ENCODE peak calls at places on chromosomes 11 and 22, in four cellular contexts. H is A673, M is DND-41, Q is fibroblast of the aortic adventitia. K is an unnamed sample.
A peak's percentile ranks its signal among the peaks of the same experiment; 100 is the strongest.

GRCh38 chr22:25402501-25403283 is 161.8 kb upstream of the GRK3 start:
- DNase-seq in H (peak; percentile 49), M (no peak), Q (peak; percentile 44), K (no peak)

GRCh38 chr11:65291613-65292012 is 23.1 kb upstream of the CDC42EP2 start:
- DNase-seq in H (no peak), M (no peak), Q (peak; percentile 83), K (no peak)

GRCh38 chr22:22371031-22371541 is 126.5 kb downstream of the VPREB1 start:
- DNase-seq in H (peak; percentile 6), M (no peak), Q (no peak), K (no peak)

GRCh38 chr22:17230239-17230638 is 11.0 kb upstream of the ADA2 start:
- DNase-seq in H (no peak), M (no peak), Q (no peak), K (no peak)

GRCh38 chr11:110079726-110080125 is 13.5 kb upstream of the ZC3H12C start:
- DNase-seq in H (no peak), M (no peak), Q (no peak), K (no peak)

GRCh38 chr22:49629024-49629570 is 198.6 kb downstream of the BRD1 start:
- DNase-seq in H (no peak), M (no peak), Q (no peak), K (no peak)

GRCh38 chr11:33909552-33909951 is 17.7 kb upstream of the LMO2 start:
- DNase-seq in H (no peak), M (no peak), Q (no peak), K (no peak)

GRCh38 chr11:118343981-118344521 is at the start of gene CD3G:
- DNase-seq in H (no peak), M (peak; percentile 95), Q (no peak), K (no peak)

GRCh38 chr11:92298238-92298565 is 73.6 kb downstream of the FAT3 start:
- DNase-seq in H (no peak), M (no peak), Q (no peak), K (no peak)

GRCh38 chr11:36421546-36422155 is 88.4 kb downstream of the TRAF6 start:
- DNase-seq in H (no peak), M (no peak), Q (peak; percentile 25), K (no peak)

GRCh38 chr11:87031433-87032170 is 6.1 kb upstream of the TMEM135 start:
- DNase-seq in H (no peak), M (no peak), Q (no peak), K (no peak)

GRCh38 chr11:119774180-119774763 is 45.3 kb upstream of the NECTIN1 start:
- DNase-seq in H (peak; percentile 55), M (peak; percentile 70), Q (peak; percentile 46), K (peak; percentile 40)

GRCh38 chr11:62555464-62556092 is 9.0 kb upstream of the AHNAK start:
- DNase-seq in H (no peak), M (peak; percentile 62), Q (peak; percentile 62), K (peak; percentile 93)

GRCh38 chr22:16563555-16564520 is 28.8 kb downstream of the CCT8L2 start:
- DNase-seq in H (no peak), M (no peak), Q (no peak), K (no peak)

GRCh38 chr11:116798368-116798767 is 6.7 kb upstream of the APOA5 start:
- DNase-seq in H (no peak), M (no peak), Q (no peak), K (no peak)

GRCh38 chr11:38315151-38315550 is 1717.1 kb upstream of the RAG2 start:
- DNase-seq in H (no peak), M (no peak), Q (no peak), K (no peak)

GRCh38 chr11:75345455-75346224 is 5.8 kb downstream of the ARRB1 start:
- DNase-seq in H (no peak), M (no peak), Q (no peak), K (peak; percentile 49)

GRCh38 chr11:94142308-94143277 is 14.0 kb downstream of the PANX1 start:
- DNase-seq in H (no peak), M (no peak), Q (peak; percentile 14), K (no peak)

GRCh38 chr22:47295226-47295901 is 532.9 kb downstream of the TBC1D22A start:
- DNase-seq in H (no peak), M (no peak), Q (no peak), K (no peak)

GRCh38 chr22:40024201-40025061 is 29.7 kb downstream of the FAM83F start:
- DNase-seq in H (peak; percentile 81), M (peak; percentile 78), Q (peak; percentile 59), K (peak; percentile 71)

GRCh38 chr11:75625970-75626691 is 42.7 kb downstream of the MAP6 start:
- DNase-seq in H (no peak), M (no peak), Q (peak; percentile 81), K (no peak)

GRCh38 chr11:22432331-22433065 is 94.3 kb downstream of the SLC17A6 start:
- DNase-seq in H (no peak), M (no peak), Q (peak; percentile 18), K (no peak)

GRCh38 chr22:41925783-41926460 is 684 bp downstream of the TNFRSF13C start:
- DNase-seq in H (peak; percentile 79), M (no peak), Q (no peak), K (peak; percentile 88)

GRCh38 chr11:45181595-45182550 is 35.4 kb downstream of the PRDM11 start:
- DNase-seq in H (no peak), M (no peak), Q (no peak), K (no peak)

GRCh38 chr11:94519478-94520084 is 7.3 kb downstream of the C11orf97 start:
- DNase-seq in H (peak; percentile 59), M (no peak), Q (peak; percentile 68), K (peak; percentile 18)

GRCh38 chr11:128582496-128583366 is 4.6 kb downstream of the ETS1 start:
- DNase-seq in H (no peak), M (no peak), Q (peak; percentile 90), K (no peak)

GRCh38 chr11:33453225-33453624 is 196.0 kb downstream of the HIPK3 start:
- DNase-seq in H (no peak), M (no peak), Q (no peak), K (no peak)

GRCh38 chr11:65445604-65446445 is 23.2 kb downstream of the NEAT1 start:
- DNase-seq in H (no peak), M (no peak), Q (peak; percentile 41), K (peak; percentile 24)

GRCh38 chr11:71272161-71272560 is 19.8 kb upstream of the SHANK2 start:
- DNase-seq in H (no peak), M (no peak), Q (no peak), K (no peak)

GRCh38 chr11:67288452-67289225 is 464 bp upstream of the ANKRD13D start:
- DNase-seq in H (peak; percentile 95), M (peak; percentile 93), Q (peak; percentile 90), K (peak; percentile 95)

GRCh38 chr11:115659061-115659963 is 155.1 kb upstream of the CADM1 start:
- DNase-seq in H (peak; percentile 34), M (no peak), Q (no peak), K (peak; percentile 3)

GRCh38 chr11:13140028-13140870 is 131.1 kb downstream of the RASSF10 start:
- DNase-seq in H (no peak), M (peak; percentile 17), Q (peak; percentile 39), K (peak; percentile 63)

GRCh38 chr22:26432619-26433311 is 3.7 kb downstream of the ASPHD2 start:
- DNase-seq in H (no peak), M (no peak), Q (peak; percentile 14), K (peak; percentile 70)

GRCh38 chr11:103998826-103999390 is 37.5 kb upstream of the DDI1 start:
- DNase-seq in H (no peak), M (no peak), Q (no peak), K (no peak)

GRCh38 chr11:78313181-78313788 is 104.3 kb downstream of the GAB2 start:
- DNase-seq in H (peak; percentile 41), M (no peak), Q (peak; percentile 75), K (no peak)

GRCh38 chr11:63668396-63668795 is 2.8 kb downstream of the ATL3 start:
- DNase-seq in H (no peak), M (no peak), Q (no peak), K (no peak)
- H3K4me3 ChIP-seq in H (no peak overlapping the region), M (peak overlapping the region; percentile 16), Q (peak overlapping the region; percentile 25), K (no peak overlapping the region)

GRCh38 chr11:124670732-124671131 is 2.8 kb downstream of the SIAE start:
- DNase-seq in H (peak; percentile 31), M (peak; percentile 21), Q (peak; percentile 31), K (peak; percentile 41)
- TF ChIP-seq CTCF in H (no peak), M (no peak), Q (no peak), K (no peak)

GRCh38 chr22:19961201-19961580 is 19.6 kb upstream of the TXNRD2 start:
- DNase-seq in H (no peak), M (no peak), Q (no peak), K (no peak)

GRCh38 chr22:19962246-19962908 is 20.8 kb upstream of the TXNRD2 start:
- DNase-seq in H (peak; percentile 96), M (peak; percentile 89), Q (peak; percentile 71), K (peak; percentile 80)

GRCh38 chr22:19962909-19963806 is 21.5 kb upstream of the TXNRD2 start:
- DNase-seq in H (no peak), M (no peak), Q (peak; percentile 36), K (no peak)

GRCh38 chr22:19960491-19961200 is 19.0 kb upstream of the TXNRD2 start:
- DNase-seq in H (no peak), M (no peak), Q (no peak), K (no peak)

DNA sequence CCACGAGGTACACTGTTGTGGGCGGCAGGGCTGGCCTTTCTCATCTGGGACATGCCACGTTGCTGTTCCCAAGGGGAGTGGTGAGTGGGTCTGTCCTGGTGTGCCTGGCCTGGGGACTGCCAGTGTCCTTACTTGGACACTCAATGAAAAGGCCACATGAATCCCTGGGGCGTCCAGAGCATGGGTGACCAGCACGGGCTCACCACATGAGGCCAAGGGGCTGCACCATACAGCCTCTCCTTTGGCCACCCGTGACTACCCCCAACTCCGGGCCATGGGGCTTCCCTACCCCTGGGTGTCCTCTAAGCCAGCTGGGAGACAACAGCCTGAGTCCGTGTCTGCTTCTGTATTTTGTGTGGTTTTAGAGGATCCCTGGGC is 20.2 kb upstream of the TXNRD2 start:
- DNase-seq in H (no peak), M (no peak), Q (no peak), K (no peak)
- H3K4me3 ChIP-seq in H (no peak overlapping the region), M (no peak overlapping the region), Q (no peak overlapping the region), K (no peak overlapping the region)

GRCh38 chr11:100630898-100631297 is 56.2 kb upstream of the ARHGAP42 start:
- DNase-seq in H (no peak), M (no peak), Q (no peak), K (no peak)

GRCh38 chr11:100625041-100625440 is 62.0 kb upstream of the ARHGAP42 start:
- DNase-seq in H (no peak), M (no peak), Q (no peak), K (no peak)

GRCh38 chr11:100631316-100631715 is 55.8 kb upstream of the ARHGAP42 start:
- DNase-seq in H (no peak), M (no peak), Q (no peak), K (no peak)

GRCh38 chr11:100632970-100633452 is 54.1 kb upstream of the ARHGAP42 start:
- DNase-seq in H (peak; percentile 46), M (no peak), Q (peak; percentile 31), K (no peak)

GRCh38 chr11:100629671-100630070 is 57.4 kb upstream of the ARHGAP42 start:
- DNase-seq in H (no peak), M (no peak), Q (no peak), K (no peak)
- TF ChIP-seq CTCF in H (no peak), M (no peak), Q (no peak), K (no peak)

K was measured in GM12865.